ENCODE peak calls at places on chromosomes 3 and 15, in six cellular contexts. X is cardiac muscle cell, Q is IMR-90, R is SJCRH30, H is DND-41, P is iPS DF 6.9. O is an unnamed sample. For H3K4me1, the result is how much of the 10 kb centered on the place peaks cover.

GRCh38 chr3:5162102-5162501 is 25.4 kb upstream of the EDEM1 start:
- DNase-seq in P (no peak), H (no peak), Q (peak), R (no peak), X (no peak), O (no peak)

GRCh38 chr15:96326551-96327154 is 3.8 kb upstream of the NR2F2 start:
- DNase-seq in P (no peak), X (peak), R (peak), H (no peak), Q (no peak), O (no peak)

GRCh38 chr15:62739082-62739481 is 303.5 kb upstream of the TPM1 start:
- DNase-seq in R (no peak), Q (peak), X (no peak), H (no peak), P (no peak), O (no peak)

GRCh38 chr3:143142354-143142753 is 22.8 kb downstream of the CHST2 start:
- DNase-seq in H (no peak), P (no peak), R (no peak), X (no peak), Q (no peak), O (no peak)

GRCh38 chr3:5021571-5022092 is 42.4 kb downstream of the BHLHE40 start:
- DNase-seq in R (no peak), P (no peak), X (no peak), H (no peak), Q (peak), O (no peak)

GRCh38 chr15:36544518-36545383 is 34.7 kb upstream of the CDIN1 start:
- DNase-seq in Q (no peak), H (no peak), R (no peak), X (peak), P (no peak), O (no peak)

GRCh38 chr3:42229942-42230688 is 35.9 kb downstream of the CCK start:
- DNase-seq in Q (peak), P (peak), H (no peak), X (peak), R (peak), O (no peak)

GRCh38 chr15:26665950-26666921 is 106.6 kb downstream of the GABRB3 start:
- DNase-seq in R (no peak), X (peak), H (no peak), Q (no peak), P (no peak), O (no peak)

GRCh38 chr15:81633889-81634288 is 259.9 kb upstream of the TMC3 start:
- DNase-seq in P (peak), R (no peak), Q (no peak), H (no peak), X (no peak), O (no peak)

GRCh38 chr3:128318275-128318920 is 148.3 kb downstream of the DNAJB8 start:
- DNase-seq in X (no peak), Q (no peak), R (no peak), H (no peak), P (no peak), O (no peak)

GRCh38 chr3:50299929-50300680 is 900 bp upstream of the HYAL3 start:
- DNase-seq in H (no peak), X (no peak), Q (peak), R (peak), P (no peak), O (no peak)

GRCh38 chr15:38996111-38996541 is 431.5 kb upstream of the RASGRP1 start:
- DNase-seq in R (no peak), P (no peak), X (no peak), Q (peak), H (no peak), O (no peak)

GRCh38 chr15:68311859-68312557 is 34.5 kb downstream of the FEM1B start:
- DNase-seq in P (no peak), H (no peak), R (no peak), X (no peak), Q (no peak), O (no peak)

GRCh38 chr3:140726061-140726460 is 48.2 kb downstream of the TRIM42 start:
- DNase-seq in Q (no peak), X (no peak), P (no peak), R (no peak), H (no peak), O (no peak)

GRCh38 chr3:69855436-69856162 is 116.3 kb downstream of the MITF start:
- DNase-seq in Q (peak), P (no peak), X (peak), H (no peak), R (no peak), O (no peak)

GRCh38 chr3:136678981-136679380 is 73.2 kb downstream of the STAG1 start:
- DNase-seq in H (no peak), P (no peak), R (no peak), Q (no peak), X (no peak), O (no peak)

GRCh38 chr15:39075756-39076341 is 505.0 kb upstream of the THBS1 start:
- DNase-seq in H (no peak), Q (no peak), X (no peak), P (no peak), R (no peak), O (no peak)

GRCh38 chr3:6438031-6438430 is 422.9 kb upstream of the GRM7 start:
- DNase-seq in H (no peak), P (no peak), R (no peak), Q (no peak), X (no peak), O (no peak)

GRCh38 chr3:165624761-165625160 is 212.5 kb downstream of the BCHE start:
- DNase-seq in X (no peak), P (peak), H (no peak), Q (peak), R (peak), O (no peak)

GRCh38 chr3:28743843-28744242 is 395.2 kb upstream of the AZI2 start:
- DNase-seq in Q (no peak), H (no peak), R (peak), X (no peak), P (no peak), O (no peak)

GRCh38 chr3:33438284-33438668 is 1.9 kb downstream of the UBP1 start:
- DNase-seq in H (no peak), X (peak), P (no peak), Q (peak), R (no peak), O (no peak)

GRCh38 chr15:57218826-57219576 is 157.3 kb upstream of the CGNL1 start:
- DNase-seq in P (peak), Q (peak), R (peak), X (peak), H (no peak), O (no peak)

GRCh38 chr3:68935778-68936177 is 3.4 kb upstream of the TAFA4 start:
- DNase-seq in H (no peak), P (no peak), X (no peak), Q (no peak), R (no peak), O (no peak)

GRCh38 chr3:135083756-135084155 is 288.7 kb downstream of the EPHB1 start:
- DNase-seq in Q (no peak), P (no peak), H (no peak), X (no peak), R (no peak), O (no peak)

GRCh38 chr3:157786618-157787017 is 283.4 kb upstream of the VEPH1 start:
- DNase-seq in P (no peak), H (no peak), R (no peak), Q (peak), X (no peak), O (no peak)

GRCh38 chr15:66907826-66908502 is 157.4 kb upstream of the SMAD3 start:
- DNase-seq in R (peak), Q (peak), X (no peak), H (no peak), P (no peak), O (no peak)

GRCh38 chr15:72319360-72319984 is 485 bp downstream of the CELF6 start:
- DNase-seq in H (no peak), X (peak), Q (peak), R (peak), P (peak), O (peak)

GRCh38 chr15:46354443-46354842 is 719.6 kb downstream of the SQOR start:
- DNase-seq in R (no peak), Q (no peak), H (no peak), X (no peak), P (no peak), O (no peak)

GRCh38 chr15:101152914-101153313 is 98.9 kb downstream of the CHSY1 start:
- DNase-seq in P (peak), Q (no peak), H (no peak), X (no peak), R (no peak), O (no peak)

GRCh38 chr15:78750566-78750965 is 60.7 kb downstream of the ADAMTS7 start:
- DNase-seq in X (no peak), Q (no peak), P (no peak), H (no peak), R (no peak), O (no peak)

GRCh38 chr3:125356140-125357026 is 18.7 kb downstream of the ZNF148 start:
- DNase-seq in P (no peak), Q (no peak), X (no peak), H (no peak), R (no peak), O (no peak)

GRCh38 chr3:138449490-138449889 is 15.1 kb downstream of the ESYT3 start:
- DNase-seq in Q (no peak), X (no peak), P (no peak), H (no peak), R (no peak), O (no peak)

GRCh38 chr3:85482193-85482450 is 523.3 kb downstream of the CADM2 start:
- DNase-seq in H (no peak), R (no peak), P (no peak), X (no peak), Q (no peak), O (no peak)

GRCh38 chr3:134294302-134294925 is 43.8 kb upstream of the RYK start:
- DNase-seq in P (no peak), X (no peak), Q (no peak), H (peak), R (no peak), O (peak)

GRCh38 chr3:22245817-22246583 is 495.0 kb upstream of the ZNF385D start:
- DNase-seq in Q (no peak), P (no peak), H (no peak), R (no peak), X (no peak), O (no peak)

GRCh38 chr3:105747056-105747455 is 121.8 kb downstream of the CBLB start:
- DNase-seq in H (no peak), R (no peak), X (no peak), P (no peak), Q (peak), O (no peak)

GRCh38 chr3:63872135-63872924 is 8.7 kb downstream of the ATXN7 start:
- DNase-seq in X (no peak), R (no peak), Q (peak), H (no peak), P (no peak), O (no peak)

GRCh38 chr3:184712579-184713355 is 903 bp upstream of the MAGEF1 start:
- DNase-seq in H (no peak), Q (no peak), X (no peak), R (no peak), P (no peak), O (no peak)

GRCh38 chr3:150497956-150498355 is 48.3 kb downstream of the SERP1 start:
- DNase-seq in P (no peak), R (no peak), H (no peak), X (no peak), Q (peak), O (no peak)

GRCh38 chr3:65607101-65607500 is 431.6 kb downstream of the MAGI1 start:
- DNase-seq in R (no peak), H (no peak), Q (no peak), X (no peak), P (no peak), O (no peak)

GRCh38 chr3:65605876-65606432 is 432.8 kb downstream of the MAGI1 start:
- DNase-seq in Q (no peak), P (no peak), X (no peak), R (no peak), H (no peak), O (no peak)

GRCh38 chr3:65600888-65601287 is 437.8 kb downstream of the MAGI1 start:
- DNase-seq in Q (no peak), P (no peak), R (no peak), H (no peak), X (no peak), O (no peak)

GRCh38 chr3:65604863-65605526 is 433.7 kb downstream of the MAGI1 start:
- DNase-seq in P (no peak), Q (peak), X (no peak), H (no peak), R (no peak), O (no peak)

GRCh38 chr3:65603631-65604030 is 435.1 kb downstream of the MAGI1 start:
- DNase-seq in P (no peak), Q (no peak), R (no peak), X (no peak), H (no peak), O (no peak)
- H3K27ac ChIP-seq in P (no peak), Q (no peak), R (no peak), X (no peak), H (no peak), O (no peak)

DNA sequence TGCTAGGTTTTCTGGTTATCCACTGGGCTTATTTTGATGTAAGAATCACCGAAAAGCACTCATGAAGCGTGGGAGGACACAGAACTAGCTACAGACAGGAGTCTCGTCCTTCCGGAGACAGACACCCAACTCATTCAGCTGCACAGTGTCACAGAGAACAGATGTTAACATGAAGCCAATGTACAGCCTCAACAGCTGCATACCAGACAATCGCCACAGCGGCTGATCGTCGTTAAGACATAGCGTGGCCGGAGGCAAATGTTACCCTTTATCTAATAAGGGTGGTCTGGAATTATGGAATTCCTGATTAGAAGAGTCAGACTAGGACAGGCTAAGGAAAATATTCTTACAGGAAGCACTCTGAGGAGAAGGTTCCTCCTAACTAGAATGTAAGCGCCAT is 1.2 kb upstream of the PYGO1 start:
- DNase-seq in H (no peak), R (peak), X (no peak), Q (no peak), P (no peak), O (no peak)
- H3K4me3 ChIP-seq in H (no peak), R (peak), X (no peak), Q (no peak), P (no peak), O (no peak)

DNA sequence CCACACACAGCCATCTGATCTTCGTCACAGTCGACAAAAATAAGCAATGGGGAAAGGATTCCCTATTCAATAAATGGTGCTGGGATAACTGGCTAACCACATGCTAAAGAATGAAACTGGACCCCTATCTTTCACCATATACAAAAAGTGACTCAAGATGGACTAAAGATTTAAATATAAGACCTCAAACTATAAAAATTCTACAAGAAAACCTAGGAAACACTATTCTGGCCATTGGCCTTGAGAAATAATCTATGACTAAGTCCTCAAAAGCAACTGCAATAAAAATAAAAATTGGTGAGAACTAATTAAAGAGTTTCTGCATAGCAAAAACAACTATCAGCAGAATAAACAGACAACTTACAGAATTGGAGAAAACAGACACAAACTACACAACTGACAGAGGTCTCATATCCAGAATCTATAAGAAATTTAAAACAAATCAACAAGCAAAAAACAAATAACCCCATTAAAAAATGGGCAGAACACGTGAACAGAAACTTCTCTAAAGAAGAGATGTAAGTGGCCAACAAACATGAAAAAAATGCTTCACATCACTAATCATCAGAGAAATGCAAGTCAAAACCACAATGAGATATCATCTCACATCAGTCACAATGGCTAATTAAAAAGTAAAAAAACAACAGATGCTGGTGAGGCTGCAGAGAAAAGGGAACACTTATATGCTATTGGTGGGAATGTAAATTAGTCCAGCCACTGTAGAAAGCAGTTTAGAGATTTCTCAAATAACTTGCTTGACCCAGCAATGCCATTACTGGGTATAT is 104.0 kb downstream of the NR1I2 start:
- DNase-seq in H (no peak), Q (no peak), X (no peak), P (no peak), R (no peak), O (no peak)
- H3K4me1 ChIP-seq in H (under half), Q (under half), X (under half), P (under half), R (under half), O (under half)

DNA sequence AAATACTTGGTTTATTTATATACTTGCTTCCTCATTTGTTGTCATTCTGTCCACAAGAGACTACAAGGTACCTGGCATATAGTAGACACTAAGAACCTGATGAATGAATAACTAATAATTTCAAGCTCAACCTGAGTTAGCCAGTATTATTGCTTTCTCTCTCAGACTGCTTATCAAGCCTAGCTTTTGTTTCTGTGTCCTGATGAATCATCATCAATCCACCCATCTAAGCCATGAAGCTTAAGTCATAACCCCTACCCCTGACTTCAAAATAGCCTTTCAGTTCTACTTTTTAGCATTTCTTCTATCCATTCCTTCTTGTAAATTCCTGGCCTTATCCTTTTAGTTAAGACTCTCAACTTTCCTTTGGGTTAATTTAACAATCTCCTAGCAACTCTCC is 420.8 kb downstream of the EPHA6 start:
- DNase-seq in P (no peak), H (no peak), X (no peak), R (no peak), Q (no peak), O (no peak)
- H3K27ac ChIP-seq in P (no peak), H (no peak), X (no peak), R (no peak), Q (no peak), O (no peak)

GRCh38 chr3:24493951-24494615 is 567 bp downstream of the THRB start:
- DNase-seq in Q (no peak), X (peak), R (no peak), P (no peak), H (no peak), O (no peak)
- H3K4me3 ChIP-seq in Q (no peak), X (peak), R (no peak), P (peak), H (no peak), O (no peak)

GRCh38 chr3:15327941-15328340 is 4.4 kb downstream of the SH3BP5 start:
- DNase-seq in R (peak), P (no peak), H (peak), X (no peak), Q (peak), O (no peak)

GRCh38 chr3:15331072-15331605 is 1.2 kb downstream of the SH3BP5 start:
- DNase-seq in P (no peak), Q (no peak), R (no peak), X (no peak), H (no peak), O (no peak)

GRCh38 chr3:15331606-15332404 is 581 bp downstream of the SH3BP5 start:
- DNase-seq in P (no peak), R (peak), X (no peak), Q (peak), H (peak), O (no peak)

GRCh38 chr3:15329058-15330005 is 3.1 kb downstream of the SH3BP5 start:
- DNase-seq in R (no peak), P (no peak), Q (no peak), X (no peak), H (no peak), O (no peak)

DNA sequence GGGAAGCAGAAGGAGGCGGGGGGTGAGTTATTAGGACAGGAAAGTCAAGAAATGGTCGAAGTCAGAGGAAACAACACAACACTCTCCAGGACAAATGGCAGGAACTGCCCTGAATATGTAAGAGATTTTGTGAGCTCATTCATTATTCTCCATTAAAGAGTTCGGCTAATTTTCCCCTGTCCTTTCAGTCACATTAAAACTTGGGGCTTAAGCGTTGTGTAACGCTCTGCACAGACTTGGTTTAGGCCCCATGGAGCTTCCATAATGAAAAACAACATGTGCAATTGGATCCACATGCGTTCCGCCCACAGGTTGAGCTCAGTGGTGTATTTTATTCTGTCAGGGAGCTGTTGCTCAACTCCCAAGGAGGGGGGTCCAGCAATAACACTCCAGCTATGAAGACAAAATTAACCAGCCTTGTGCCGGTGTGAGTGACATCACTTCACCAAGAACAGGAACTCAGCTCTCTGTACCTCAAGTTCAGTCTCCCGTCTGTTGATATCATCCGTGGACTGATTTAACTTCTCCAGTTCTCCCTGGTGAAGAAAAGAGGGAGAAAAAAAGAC is 2.3 kb downstream of the SH3BP5 start:
- DNase-seq in Q (peak), X (no peak), P (no peak), R (no peak), H (no peak), O (no peak)
- H3K4me1 ChIP-seq in Q (under half), X (under half), P (under half), R (under half), H (half or more), O (under half)

O was measured in CD8-positive, alpha-beta T cell.